ENCODE peak calls at places on chromosomes 4 and X, in six cellular contexts. One of them, this sample, is unnamed.

GRCh38 chr4:160848901-160849735 is 1314.7 kb downstream of the FSTL5 start:
- DNase-seq in RPMI7951: no peak
- DNase-seq in iPS-NIHi11: no peak
- DNase-seq in CD8-positive, alpha-beta memory T cell: no peak
- DNase-seq in RPMI8226: no peak
- DNase-seq in activated T-helper 1 cell treated with Interleukin-2 at 50 U/mL for 16 hours: no peak
- DNase-seq in this sample: no peak

GRCh38 chr4:8046925-8047541 is 107.4 kb upstream of the AFAP1 start:
- DNase-seq in RPMI8226: peak; percentile 40
- DNase-seq in activated T-helper 1 cell treated with Interleukin-2 at 50 U/mL for 16 hours: no peak
- DNase-seq in iPS-NIHi11: no peak
- DNase-seq in RPMI7951: no peak
- DNase-seq in CD8-positive, alpha-beta memory T cell: peak; percentile 50
- DNase-seq in this sample: no peak

GRCh38 chr4:73841243-73841925 is 4.9 kb downstream of the CXCL6 start:
- DNase-seq in iPS-NIHi11: no peak
- DNase-seq in CD8-positive, alpha-beta memory T cell: no peak
- DNase-seq in RPMI8226: no peak
- DNase-seq in RPMI7951: no peak
- DNase-seq in activated T-helper 1 cell treated with Interleukin-2 at 50 U/mL for 16 hours: no peak
- DNase-seq in this sample: no peak

GRCh38 chr4:101010987-101011386 is 336.3 kb downstream of the PPP3CA start:
- DNase-seq in RPMI7951: no peak
- DNase-seq in activated T-helper 1 cell treated with Interleukin-2 at 50 U/mL for 16 hours: no peak
- DNase-seq in CD8-positive, alpha-beta memory T cell: no peak
- DNase-seq in RPMI8226: no peak
- DNase-seq in iPS-NIHi11: no peak
- DNase-seq in this sample: no peak

GRCh38 chr4:7973545-7973981 is 33.9 kb upstream of the AFAP1 start:
- DNase-seq in iPS-NIHi11: no peak
- DNase-seq in CD8-positive, alpha-beta memory T cell: no peak
- DNase-seq in RPMI8226: no peak
- DNase-seq in RPMI7951: peak; percentile 75
- DNase-seq in activated T-helper 1 cell treated with Interleukin-2 at 50 U/mL for 16 hours: no peak
- DNase-seq in this sample: no peak

GRCh38 chr4:177583000-177583399 is 140.8 kb upstream of the AGA start:
- DNase-seq in RPMI8226: no peak
- DNase-seq in RPMI7951: peak; percentile 25
- DNase-seq in CD8-positive, alpha-beta memory T cell: no peak
- DNase-seq in iPS-NIHi11: no peak
- DNase-seq in activated T-helper 1 cell treated with Interleukin-2 at 50 U/mL for 16 hours: no peak
- DNase-seq in this sample: no peak

GRCh38 chr4:152594981-152595916 is 59.4 kb upstream of the FBXW7 start:
- DNase-seq in activated T-helper 1 cell treated with Interleukin-2 at 50 U/mL for 16 hours: no peak
- DNase-seq in CD8-positive, alpha-beta memory T cell: no peak
- DNase-seq in iPS-NIHi11: no peak
- DNase-seq in RPMI8226: peak; percentile 80
- DNase-seq in RPMI7951: no peak
- DNase-seq in this sample: peak; percentile 8

GRCh38 chrX:77628294-77629025 is 157.6 kb downstream of the ATRX start:
- DNase-seq in RPMI7951: no peak
- DNase-seq in activated T-helper 1 cell treated with Interleukin-2 at 50 U/mL for 16 hours: no peak
- DNase-seq in CD8-positive, alpha-beta memory T cell: no peak
- DNase-seq in RPMI8226: no peak
- DNase-seq in iPS-NIHi11: no peak
- DNase-seq in this sample: no peak

GRCh38 chr4:106421441-106422296 is 53.1 kb upstream of the GIMD1 start:
- DNase-seq in RPMI8226: no peak
- DNase-seq in RPMI7951: no peak
- DNase-seq in activated T-helper 1 cell treated with Interleukin-2 at 50 U/mL for 16 hours: no peak
- DNase-seq in CD8-positive, alpha-beta memory T cell: no peak
- DNase-seq in iPS-NIHi11: no peak
- DNase-seq in this sample: no peak

GRCh38 chr4:138114434-138114833 is 127.7 kb downstream of the SLC7A11 start:
- DNase-seq in RPMI8226: peak; percentile 13
- DNase-seq in RPMI7951: no peak
- DNase-seq in iPS-NIHi11: no peak
- DNase-seq in CD8-positive, alpha-beta memory T cell: no peak
- DNase-seq in activated T-helper 1 cell treated with Interleukin-2 at 50 U/mL for 16 hours: no peak
- DNase-seq in this sample: no peak